ENCODE peak calls at places on chromosomes 16 and 17, in six cellular contexts. Q is H1, R is K562, W is HL-60, X is SK-N-SH, S is HepG2. M is an unnamed sample.

GRCh38 chr17:83191388-83192160 is 112.2 kb downstream of the METRNL start:
- DNase-seq in Q (no peak), R (no peak), W (no peak), X (no peak), S (no peak), M (no peak)

GRCh38 chr16:86634290-86634689 is 55.9 kb downstream of the FOXL1 start:
- DNase-seq in Q (no peak), R (no peak), W (no peak), X (no peak), S (no peak), M (no peak)

GRCh38 chr17:66032082-66032712 is 159.7 kb downstream of the CEP112 start:
- DNase-seq in Q (no peak), R (no peak), W (no peak), X (no peak), S (no peak), M (no peak)

GRCh38 chr17:29617125-29617480 is 5.6 kb downstream of the CORO6 start:
- DNase-seq in Q (peak), R (peak), W (peak), X (peak), S (peak), M (no peak)

GRCh38 chr16:57529324-57530103 is 6.9 kb downstream of the CCDC102A start:
- DNase-seq in Q (no peak), R (no peak), W (no peak), X (peak), S (no peak), M (no peak)

GRCh38 chr17:18176152-18176551 is 7.5 kb upstream of the ALKBH5 start:
- DNase-seq in Q (no peak), R (no peak), W (peak), X (no peak), S (no peak), M (no peak)

GRCh38 chr16:72753883-72754282 is 294.0 kb downstream of the ZFHX3 start:
- DNase-seq in Q (no peak), R (no peak), W (no peak), X (no peak), S (no peak), M (no peak)

GRCh38 chr17:45438931-45439610 is 6.4 kb upstream of the ARHGAP27 start:
- DNase-seq in Q (no peak), R (no peak), W (no peak), X (no peak), S (no peak), M (no peak)

GRCh38 chr17:279776-280175 is 72.8 kb downstream of the RPH3AL start:
- DNase-seq in Q (no peak), R (no peak), W (no peak), X (no peak), S (no peak), M (no peak)

GRCh38 chr17:7580631-7581554 is 1.5 kb downstream of the CD68 start:
- DNase-seq in Q (peak), R (peak), W (no peak), X (no peak), S (no peak), M (no peak)

GRCh38 chr17:7577327-7578199 is 1.9 kb upstream of the CD68 start:
- DNase-seq in Q (no peak), R (no peak), W (no peak), X (no peak), S (no peak), M (no peak)

GRCh38 chr17:7576432-7576937 is 3.0 kb upstream of the CD68 start:
- DNase-seq in Q (no peak), R (no peak), W (no peak), X (no peak), S (no peak), M (no peak)

GRCh38 chr17:7579839-7580630 is 597 bp downstream of the CD68 start:
- DNase-seq in Q (peak), R (no peak), W (no peak), X (no peak), S (no peak), M (no peak)

DNA sequence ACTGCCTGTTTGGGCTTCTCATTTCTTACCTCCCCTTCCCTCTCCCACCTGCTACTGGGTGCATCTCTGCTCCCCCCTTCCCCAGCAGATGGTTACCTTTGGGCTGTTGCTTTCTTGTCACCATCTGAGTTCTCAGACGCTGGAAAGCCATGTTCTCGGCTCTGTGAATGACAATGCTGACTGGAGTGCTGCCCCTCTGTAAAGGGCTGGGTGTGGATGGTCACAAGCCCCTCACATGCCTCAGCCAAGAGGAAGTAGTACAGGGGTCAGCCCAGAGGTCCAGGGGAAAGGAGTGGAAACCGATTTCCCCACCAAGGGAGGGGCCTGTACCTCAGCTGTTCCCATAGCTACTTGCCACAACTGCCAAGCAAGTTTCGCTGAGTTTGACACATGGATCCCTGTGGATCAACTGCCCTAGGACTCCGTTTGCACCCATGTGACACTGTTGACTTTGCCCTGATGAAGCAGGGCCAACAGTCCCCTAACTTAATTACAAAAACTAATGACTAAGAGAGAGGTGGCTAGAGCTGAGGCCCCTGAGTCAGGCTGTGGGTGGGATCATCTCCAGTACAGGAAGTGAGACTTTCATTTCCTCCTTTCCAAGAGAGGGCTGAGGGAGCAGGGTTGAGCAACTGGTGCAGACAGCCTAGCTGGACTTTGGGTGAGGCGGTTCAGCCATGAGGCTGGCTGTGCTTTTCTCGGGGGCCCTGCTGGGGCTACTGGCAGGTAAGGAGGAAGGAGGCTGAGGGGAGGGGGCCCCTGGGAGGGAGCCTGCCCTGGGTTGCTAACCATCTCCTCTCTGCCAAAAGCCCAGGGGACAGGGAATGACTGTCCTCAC is at the start of gene CD68:
- DNase-seq in Q (peak), R (peak), W (peak), X (peak), S (peak), M (no peak)
- TF ChIP-seq GABPA in Q (peak), R (peak), W (no peak), X (peak), S (peak), M (no peak)

GRCh38 chr17:1829189-1829578 is 518 bp downstream of the SMYD4 start:
- DNase-seq in Q (no peak), R (no peak), W (no peak), X (no peak), S (peak), M (no peak)
- TF ChIP-seq GABPA in Q (no peak), R (no peak), W (no peak), X (no peak), S (no peak), M (no peak)

GRCh38 chr17:12064395-12064794 is 43.7 kb downstream of the MAP2K4 start:
- DNase-seq in Q (no peak), R (no peak), W (no peak), X (no peak), S (no peak), M (no peak)
- TF ChIP-seq GABPA in Q (no peak), R (no peak), W (no peak), X (no peak), S (no peak), M (no peak)

GRCh38 chr17:75475851-75476250 is 19.4 kb downstream of the TMEM94 start:
- DNase-seq in Q (no peak), R (no peak), W (no peak), X (no peak), S (no peak), M (no peak)
- TF ChIP-seq GABPA in Q (no peak), R (no peak), W (no peak), X (no peak), S (no peak), M (no peak)

GRCh38 chr17:78591263-78591671 is 14.1 kb upstream of the DNAH17 start:
- DNase-seq in Q (no peak), R (no peak), W (no peak), X (no peak), S (no peak), M (no peak)

GRCh38 chr17:78588258-78589030 is 11.2 kb upstream of the DNAH17 start:
- DNase-seq in Q (no peak), R (no peak), W (no peak), X (no peak), S (peak), M (no peak)

GRCh38 chr17:78592991-78593329 is 15.8 kb upstream of the DNAH17 start:
- DNase-seq in Q (no peak), R (no peak), W (no peak), X (no peak), S (no peak), M (no peak)

GRCh38 chr17:78589031-78589675 is 12.0 kb upstream of the DNAH17 start:
- DNase-seq in Q (no peak), R (no peak), W (no peak), X (no peak), S (peak), M (no peak)

DNA sequence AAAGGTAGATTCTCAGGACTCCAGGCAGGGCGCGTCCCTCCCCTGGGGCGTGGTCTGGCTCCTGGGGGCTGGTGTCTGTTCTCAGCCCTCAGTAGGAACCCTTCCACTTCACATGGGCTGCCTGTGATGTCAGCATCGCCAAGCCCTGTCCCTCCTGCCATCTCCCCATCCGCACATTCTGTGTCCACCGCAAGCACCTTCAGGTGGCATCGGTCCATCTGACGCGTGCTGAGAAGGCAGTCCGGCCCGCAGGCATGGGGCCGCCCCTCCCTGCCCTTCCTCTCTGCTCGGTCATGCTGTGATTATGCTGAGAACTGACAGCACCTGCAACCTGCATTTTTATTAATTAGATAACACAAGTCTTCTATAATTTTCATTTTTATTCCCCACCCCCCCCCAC is 12.7 kb upstream of the DNAH17 start:
- DNase-seq in Q (no peak), R (no peak), W (no peak), X (no peak), S (no peak), M (no peak)
- TF ChIP-seq GABPA in Q (no peak), R (no peak), W (no peak), X (no peak), S (no peak), M (no peak)

DNA sequence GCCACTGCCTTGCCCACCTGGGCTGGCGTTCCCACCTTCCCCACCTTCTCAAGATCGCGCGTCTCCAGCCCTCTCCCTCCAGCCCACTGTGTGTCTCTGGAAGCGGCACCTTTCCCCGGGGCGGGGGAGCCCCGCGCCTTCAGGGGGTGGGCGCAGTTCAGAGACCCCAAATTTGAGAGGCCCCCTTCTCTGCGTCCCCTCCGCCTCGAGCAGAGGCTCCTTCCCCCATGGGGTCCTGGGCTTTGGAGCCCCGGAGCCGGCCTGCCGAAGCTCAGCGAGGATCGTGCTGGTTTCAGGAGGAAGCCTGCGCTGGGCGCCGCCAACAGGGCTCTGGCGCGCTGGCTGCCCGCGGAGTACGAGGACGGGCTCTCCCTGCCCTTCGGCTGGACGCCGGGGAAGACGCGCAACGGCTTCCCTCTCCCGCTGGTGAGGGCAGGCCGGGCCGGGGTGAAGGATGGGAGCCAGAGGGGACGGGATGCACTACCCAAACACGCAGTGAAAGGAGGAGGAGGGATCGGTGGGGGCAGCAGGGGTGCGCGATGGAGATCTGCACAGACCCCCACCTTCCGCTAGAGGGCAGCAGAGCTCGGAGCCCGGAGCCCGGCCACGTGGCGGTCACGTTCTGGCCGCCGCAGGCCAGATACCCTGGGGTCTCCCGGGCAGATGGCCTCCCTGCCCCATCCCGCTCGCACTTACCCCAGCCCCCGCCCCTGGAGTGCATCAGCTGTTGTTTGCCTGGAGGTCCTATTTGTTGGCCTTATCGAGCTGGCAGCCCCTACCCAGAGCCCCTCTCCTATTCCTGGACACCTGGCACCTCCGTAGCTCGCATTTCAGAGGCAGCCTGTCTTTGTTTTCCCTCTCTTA is 11.1 kb downstream of the LPO start:
- DNase-seq in Q (peak), R (peak), W (peak), X (peak), S (peak), M (no peak)
- TF ChIP-seq GABPA in Q (no peak), R (no peak), W (no peak), X (no peak), S (no peak), M (no peak)